ENCODE peak calls at places on chromosome 14, in five cellular contexts. One of them, this sample, is unnamed.
A peak's percentile ranks its signal among the peaks of the same experiment; 100 is the strongest.

GRCh38 chr14:55798400-55798799 is 218.4 kb downstream of the KTN1 start:
- DNase-seq in endothelial cell: no peak
- DNase-seq in fibroblast of the aortic adventitia: no peak
- DNase-seq in keratinocyte: no peak
- DNase-seq in AG09319: no peak
- DNase-seq in this sample: no peak

GRCh38 chr14:96297000-96297399 is 41.0 kb downstream of the BDKRB1 start:
- DNase-seq in fibroblast of the aortic adventitia: peak; percentile 47
- DNase-seq in AG09319: no peak
- DNase-seq in keratinocyte: no peak
- DNase-seq in endothelial cell: no peak
- DNase-seq in this sample: no peak

GRCh38 chr14:54894995-54895394 is 7.6 kb downstream of the GCH1 start:
- DNase-seq in keratinocyte: no peak
- DNase-seq in fibroblast of the aortic adventitia: peak; percentile 16
- DNase-seq in AG09319: no peak
- DNase-seq in endothelial cell: no peak
- DNase-seq in this sample: no peak

GRCh38 chr14:77409131-77409533 is 14.2 kb downstream of the NOXRED1 start:
- DNase-seq in keratinocyte: no peak
- DNase-seq in fibroblast of the aortic adventitia: peak; percentile 9
- DNase-seq in endothelial cell: peak; percentile 7
- DNase-seq in AG09319: no peak
- DNase-seq in this sample: no peak

GRCh38 chr14:20662968-20663731 is 21.2 kb upstream of the RNASE4 start:
- DNase-seq in AG09319: no peak
- DNase-seq in endothelial cell: peak; percentile 68
- DNase-seq in keratinocyte: peak; percentile 96
- DNase-seq in fibroblast of the aortic adventitia: peak; percentile 72
- DNase-seq in this sample: peak; percentile 38

GRCh38 chr14:47207636-47208035 is 467.8 kb downstream of the MDGA2 start:
- DNase-seq in AG09319: no peak
- DNase-seq in endothelial cell: no peak
- DNase-seq in fibroblast of the aortic adventitia: no peak
- DNase-seq in keratinocyte: no peak
- DNase-seq in this sample: no peak

GRCh38 chr14:70448633-70449032 is 3.3 kb upstream of the ADAM21 start:
- DNase-seq in keratinocyte: no peak
- DNase-seq in endothelial cell: no peak
- DNase-seq in AG09319: peak; percentile 11
- DNase-seq in fibroblast of the aortic adventitia: peak; percentile 10
- DNase-seq in this sample: no peak

GRCh38 chr14:61695695-61696527 is 598 bp downstream of the HIF1A start:
- DNase-seq in keratinocyte: no peak
- DNase-seq in fibroblast of the aortic adventitia: peak; percentile 54
- DNase-seq in AG09319: no peak
- DNase-seq in endothelial cell: peak; percentile 69
- DNase-seq in this sample: peak; percentile 46

GRCh38 chr14:69288001-69288771 is 28.2 kb downstream of the GALNT16 start:
- DNase-seq in AG09319: peak; percentile 75
- DNase-seq in endothelial cell: peak; percentile 23
- DNase-seq in fibroblast of the aortic adventitia: peak; percentile 84
- DNase-seq in keratinocyte: no peak
- DNase-seq in this sample: no peak

DNA sequence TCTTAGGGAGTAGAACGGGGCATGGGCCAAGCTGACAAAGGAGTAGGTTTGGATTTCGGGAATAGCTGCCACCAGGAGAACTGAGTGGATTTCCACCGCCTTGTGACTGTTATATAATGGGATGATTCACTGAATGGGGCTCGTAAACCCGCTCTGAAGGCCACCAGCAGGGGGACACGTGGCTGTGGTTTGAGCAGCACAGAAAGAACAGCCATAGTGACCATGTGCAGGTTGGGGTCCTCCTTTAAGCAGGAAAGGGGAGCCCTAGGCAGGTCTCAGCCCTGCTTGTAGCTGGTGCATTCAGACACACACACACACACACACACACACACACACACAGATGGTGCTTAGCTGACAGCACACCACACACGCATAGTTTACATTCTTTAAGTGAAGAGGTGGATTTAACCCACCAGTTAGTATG is 8.6 kb upstream of the ASB2 start:
- DNase-seq in keratinocyte: no peak
- DNase-seq in fibroblast of the aortic adventitia: peak; percentile 69
- DNase-seq in AG09319: peak; percentile 40
- DNase-seq in endothelial cell: peak; percentile 49
- DNase-seq in this sample: no peak
- TF ChIP-seq CTCF in keratinocyte: peak; percentile 43
- TF ChIP-seq CTCF in fibroblast of the aortic adventitia: peak; percentile 54
- TF ChIP-seq CTCF in AG09319: peak; percentile 46
- TF ChIP-seq CTCF in endothelial cell: no peak
- TF ChIP-seq CTCF in this sample: peak; percentile 18

DNA sequence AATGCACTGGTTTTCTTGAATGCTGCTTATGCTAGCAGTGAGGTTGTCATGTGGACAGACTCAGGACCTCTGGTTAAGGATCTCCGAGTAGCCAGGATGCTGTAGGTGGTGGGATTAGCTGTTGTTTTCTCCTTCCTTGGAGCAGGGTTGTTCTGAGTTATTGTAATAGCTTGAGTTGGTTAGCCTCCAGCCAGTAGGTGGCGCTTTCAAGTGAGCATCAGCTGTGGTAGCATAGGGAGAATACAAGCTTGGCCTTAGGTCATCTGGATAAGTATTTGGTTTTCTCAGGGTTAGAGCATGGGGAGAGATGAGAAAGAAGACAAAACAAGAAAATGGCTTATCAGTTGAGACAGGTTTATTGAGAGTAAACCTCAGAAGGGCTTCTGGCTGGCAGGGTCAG is 299.7 kb upstream of the FBXO33 start:
- DNase-seq in AG09319: no peak
- DNase-seq in endothelial cell: no peak
- DNase-seq in keratinocyte: no peak
- DNase-seq in fibroblast of the aortic adventitia: no peak
- DNase-seq in this sample: no peak
- TF ChIP-seq CTCF in AG09319: no peak
- TF ChIP-seq CTCF in endothelial cell: no peak
- TF ChIP-seq CTCF in keratinocyte: no peak
- TF ChIP-seq CTCF in fibroblast of the aortic adventitia: no peak
- TF ChIP-seq CTCF in this sample: no peak

GRCh38 chr14:34433957-34434356 is 28.1 kb downstream of the SPTSSA start:
- DNase-seq in keratinocyte: no peak
- DNase-seq in endothelial cell: no peak
- DNase-seq in AG09319: no peak
- DNase-seq in fibroblast of the aortic adventitia: no peak
- DNase-seq in this sample: no peak
- TF ChIP-seq CTCF in keratinocyte: no peak
- TF ChIP-seq CTCF in endothelial cell: no peak
- TF ChIP-seq CTCF in AG09319: no peak
- TF ChIP-seq CTCF in fibroblast of the aortic adventitia: no peak
- TF ChIP-seq CTCF in this sample: no peak

DNA sequence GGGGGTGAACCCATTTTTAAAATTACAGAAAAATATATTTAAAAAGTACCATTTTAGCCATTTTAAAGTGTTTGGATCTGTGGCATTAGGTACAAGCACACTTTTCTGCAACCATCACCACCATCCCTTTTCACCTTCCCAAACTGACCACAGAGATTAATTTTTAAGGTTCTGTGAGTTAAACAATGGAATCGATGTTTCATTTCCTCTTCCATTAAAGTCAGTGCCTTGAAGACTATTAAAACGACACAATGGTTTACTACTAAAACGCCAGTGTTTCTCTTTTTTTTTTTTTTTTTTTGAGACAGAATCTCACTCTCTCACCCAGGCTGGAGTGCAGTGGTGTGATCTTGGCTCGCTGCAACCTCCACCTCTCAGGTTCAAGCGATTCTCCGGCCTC is 78.1 kb upstream of the GPR68 start:
- DNase-seq in keratinocyte: no peak
- DNase-seq in AG09319: no peak
- DNase-seq in endothelial cell: no peak
- DNase-seq in fibroblast of the aortic adventitia: no peak
- DNase-seq in this sample: no peak
- TF ChIP-seq CTCF in keratinocyte: no peak
- TF ChIP-seq CTCF in AG09319: no peak
- TF ChIP-seq CTCF in endothelial cell: no peak
- TF ChIP-seq CTCF in fibroblast of the aortic adventitia: no peak
- TF ChIP-seq CTCF in this sample: no peak

DNA sequence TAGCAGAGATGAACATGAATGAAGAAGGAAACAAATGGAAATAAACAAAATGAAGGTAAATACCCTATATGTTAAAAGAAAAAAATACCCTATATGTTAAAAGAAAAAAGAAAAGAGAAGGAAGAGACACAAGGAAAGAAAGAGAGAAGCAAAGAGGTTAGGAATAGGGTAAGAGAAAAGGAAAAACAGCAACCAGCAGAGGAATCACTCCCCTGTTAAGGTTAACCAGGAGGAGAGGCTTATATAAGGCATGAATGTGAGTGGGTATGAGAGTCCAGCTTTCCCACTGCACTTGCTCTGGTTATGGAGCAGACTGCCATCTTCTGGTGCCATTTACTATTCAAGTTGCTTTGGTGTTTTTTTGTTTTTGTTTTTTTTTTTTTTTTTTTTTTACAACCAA is 3.1 kb downstream of the PPP1R3E start:
- DNase-seq in endothelial cell: no peak
- DNase-seq in keratinocyte: no peak
- DNase-seq in AG09319: no peak
- DNase-seq in fibroblast of the aortic adventitia: peak; percentile 84
- DNase-seq in this sample: no peak
- TF ChIP-seq CTCF in endothelial cell: no peak
- TF ChIP-seq CTCF in keratinocyte: peak; percentile 22
- TF ChIP-seq CTCF in AG09319: peak; percentile 34
- TF ChIP-seq CTCF in fibroblast of the aortic adventitia: peak; percentile 44
- TF ChIP-seq CTCF in this sample: no peak

DNA sequence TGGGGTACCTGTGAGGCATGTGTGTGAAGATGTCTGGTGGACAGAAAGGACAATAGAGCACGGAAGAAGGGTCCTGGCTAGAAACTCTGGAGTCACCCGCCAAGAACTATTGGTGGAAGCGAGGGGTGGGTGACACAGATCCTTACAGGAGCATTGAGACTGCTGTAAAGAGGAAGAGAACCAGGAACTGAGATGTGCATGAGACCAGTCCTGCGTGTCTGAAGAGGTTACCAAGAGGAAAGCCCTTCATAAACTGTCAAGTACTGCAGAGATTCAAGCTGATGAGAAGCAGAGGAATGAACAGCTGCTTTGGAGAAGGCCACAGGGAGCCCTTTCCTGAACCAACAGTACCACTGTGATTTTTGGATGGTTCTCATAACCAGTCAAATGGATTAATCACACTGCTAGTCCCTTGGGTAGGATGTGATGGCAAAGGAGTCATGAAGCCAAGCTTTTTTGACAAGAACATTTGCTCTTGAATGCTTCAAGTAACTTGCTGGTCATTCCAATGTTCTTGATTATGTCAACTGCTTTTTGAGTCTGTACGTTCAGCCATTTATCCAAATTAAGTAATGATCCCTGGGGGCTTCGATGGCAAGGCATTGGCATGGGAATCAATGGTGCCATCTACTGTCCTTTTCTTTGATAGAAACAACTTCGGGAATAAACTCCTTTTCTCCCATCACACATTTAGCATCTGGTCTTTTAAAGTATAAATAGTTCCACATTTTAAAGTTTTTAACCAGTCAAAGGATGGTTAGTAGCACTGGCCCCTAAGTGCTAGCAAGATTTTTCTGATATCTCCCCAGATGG is 42.9 kb downstream of the GPR135 start:
- DNase-seq in keratinocyte: no peak
- DNase-seq in AG09319: no peak
- DNase-seq in endothelial cell: no peak
- DNase-seq in fibroblast of the aortic adventitia: peak; percentile 76
- DNase-seq in this sample: peak; percentile 21
- TF ChIP-seq CTCF in keratinocyte: no peak
- TF ChIP-seq CTCF in AG09319: peak; percentile 1
- TF ChIP-seq CTCF in endothelial cell: no peak
- TF ChIP-seq CTCF in fibroblast of the aortic adventitia: peak; percentile 16
- TF ChIP-seq CTCF in this sample: no peak